ENCODE peak calls at places on chromosome 17, in six cellular contexts. H is dorsolateral prefrontal cortex, Q is PC-9, N is AG09309, O is astrocyte of the cerebellum, Y is prostate gland. P is an unnamed sample.

GRCh38 chr17:36940313-36941264 is 3.3 kb downstream of the LHX1 start:
- DNase-seq in H (no peak), Q (no peak), N (no peak), O (no peak), Y (no peak), P (no peak)

GRCh38 chr17:9240659-9241370 is 219.5 kb downstream of the NTN1 start:
- DNase-seq in H (no peak), Q (no peak), N (no peak), O (no peak), Y (peak; percentile 55), P (no peak)

GRCh38 chr17:42895185-42895555 is 5.4 kb upstream of the G6PC1 start:
- DNase-seq in H (peak; percentile 50), Q (peak; percentile 72), N (peak; percentile 42), O (peak; percentile 69), Y (peak; percentile 15), P (peak; percentile 77)

GRCh38 chr17:5921919-5922318 is 148.3 kb upstream of the WSCD1 start:
- DNase-seq in H (peak; percentile 50), Q (no peak), N (no peak), O (no peak), Y (no peak), P (peak; percentile 55)

GRCh38 chr17:65583921-65584603 is 22.6 kb upstream of the AXIN2 start:
- DNase-seq in H (no peak), Q (no peak), N (no peak), O (no peak), Y (no peak), P (no peak)

GRCh38 chr17:77409282-77410161 is 268.8 kb downstream of the SEC14L1 start:
- DNase-seq in H (no peak), Q (no peak), N (no peak), O (no peak), Y (peak; percentile 70), P (no peak)

GRCh38 chr17:19787733-19788357 is 39.7 kb upstream of the ALDH3A1 start:
- DNase-seq in H (no peak), Q (no peak), N (no peak), O (no peak), Y (no peak), P (no peak)

GRCh38 chr17:27494192-27495091 is 38.2 kb downstream of the KSR1 start:
- DNase-seq in H (no peak), Q (peak; percentile 84), N (peak; percentile 5), O (peak; percentile 26), Y (peak; percentile 93), P (no peak)

GRCh38 chr17:64679710-64680216 is 17.7 kb upstream of the SMURF2 start:
- DNase-seq in H (no peak), Q (peak; percentile 98), N (peak; percentile 94), O (peak; percentile 36), Y (no peak), P (peak; percentile 80)

GRCh38 chr17:30996481-30996880 is 25.6 kb downstream of the RNF135 start:
- DNase-seq in H (no peak), Q (no peak), N (no peak), O (no peak), Y (no peak), P (no peak)

GRCh38 chr17:74552037-74552436 is 6.1 kb upstream of the CD300C start:
- DNase-seq in H (no peak), Q (no peak), N (no peak), O (no peak), Y (no peak), P (peak; percentile 12)

GRCh38 chr17:42880776-42881175 is 19.8 kb upstream of the G6PC1 start:
- DNase-seq in H (no peak), Q (no peak), N (no peak), O (no peak), Y (no peak), P (no peak)

GRCh38 chr17:8839410-8839935 is 28.0 kb downstream of the PIK3R6 start:
- DNase-seq in H (no peak), Q (no peak), N (no peak), O (no peak), Y (no peak), P (no peak)

GRCh38 chr17:4872786-4873185 is 26.6 kb upstream of the C17orf107 start:
- DNase-seq in H (no peak), Q (no peak), N (no peak), O (no peak), Y (no peak), P (no peak)

GRCh38 chr17:17576772-17577234 is 14.7 kb downstream of the PEMT start:
- DNase-seq in H (no peak), Q (no peak), N (no peak), O (no peak), Y (no peak), P (no peak)

GRCh38 chr17:57534863-57535651 is 210.0 kb downstream of the CCDC182 start:
- DNase-seq in H (no peak), Q (peak; percentile 24), N (no peak), O (no peak), Y (peak; percentile 71), P (no peak)

GRCh38 chr17:30165960-30166359 is 49.3 kb downstream of the NSRP1 start:
- DNase-seq in H (no peak), Q (no peak), N (no peak), O (no peak), Y (no peak), P (no peak)

GRCh38 chr17:41773190-41773588 is 13.3 kb downstream of the JUP start:
- DNase-seq in H (no peak), Q (peak; percentile 92), N (peak; percentile 38), O (peak; percentile 71), Y (peak; percentile 89), P (peak; percentile 89)

GRCh38 chr17:39461113-39461910 is at the start of gene CDK12:
- DNase-seq in H (peak; percentile 95), Q (peak; percentile 98), N (peak; percentile 97), O (peak; percentile 98), Y (peak; percentile 98), P (peak; percentile 91)
- TF ChIP-seq CTCF in H (peak; percentile 50), Q (no peak), N (no peak), O (no peak), Y (no peak), P (no peak)

DNA sequence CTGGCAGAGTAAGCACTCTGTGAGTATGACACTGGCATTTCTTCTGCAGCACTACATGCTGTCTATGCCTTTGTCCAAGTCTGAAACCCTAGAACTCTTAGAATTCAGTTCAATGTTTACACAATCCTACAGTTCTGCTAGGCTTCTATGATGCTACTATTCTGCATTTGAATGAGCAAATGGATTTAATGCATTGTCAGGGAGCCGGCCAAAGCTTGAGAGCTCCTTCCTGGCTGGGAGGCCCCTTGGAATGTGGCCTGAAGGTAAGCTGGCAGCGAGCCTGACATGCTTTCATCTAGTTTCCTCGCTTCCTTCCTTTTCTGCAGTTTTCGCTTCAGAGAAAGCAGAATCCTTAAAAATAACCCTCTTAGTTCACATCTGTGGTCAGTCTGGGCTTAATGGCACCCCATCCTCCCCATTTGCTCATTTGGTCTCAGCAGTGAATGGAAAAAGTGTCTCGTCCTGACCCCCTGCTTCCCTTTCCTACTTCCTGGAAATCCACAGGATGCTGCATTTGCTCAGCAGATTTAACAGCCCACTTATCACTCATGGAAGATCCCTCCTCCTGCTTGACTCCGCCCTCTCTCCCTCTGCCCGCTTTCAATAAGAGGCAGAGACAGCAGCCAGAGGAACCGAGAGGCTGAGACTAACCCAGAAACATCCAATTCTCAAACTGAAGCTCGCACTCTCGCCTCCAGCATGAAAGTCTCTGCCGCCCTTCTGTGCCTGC is at the start of gene CCL2:
- DNase-seq in H (peak; percentile 56), Q (no peak), N (no peak), O (no peak), Y (peak; percentile 73), P (no peak)
- H3K4me3 ChIP-seq in H (peak within 1 kb of the TSS; percentile 56), Q (no peak within 1 kb of the TSS), N (peak within 1 kb of the TSS; percentile 56), O (peak within 1 kb of the TSS; percentile 49), Y (peak within 1 kb of the TSS; percentile 19), P (peak within 1 kb of the TSS; percentile 22)

DNA sequence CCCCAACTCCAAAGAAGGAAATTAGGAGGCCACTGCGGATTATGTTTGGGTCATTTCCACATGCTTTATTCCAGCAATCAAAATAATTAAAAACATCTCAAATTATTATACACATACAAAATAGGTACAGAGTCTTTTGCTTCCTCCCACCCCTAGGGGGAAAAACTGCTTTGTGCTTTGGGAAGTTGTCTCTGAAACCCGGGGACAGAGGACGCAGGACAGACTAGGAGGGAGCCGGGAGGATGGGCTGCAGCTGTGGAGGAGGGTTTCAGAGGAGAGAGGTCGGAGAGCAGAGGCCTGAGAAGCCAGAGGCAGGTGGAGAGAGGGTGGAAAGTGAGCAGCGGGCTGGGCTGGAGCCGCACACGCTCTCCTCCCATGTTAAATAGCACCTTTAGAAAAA is 17.4 kb downstream of the COL1A1 start:
- DNase-seq in H (no peak), Q (no peak), N (no peak), O (no peak), Y (no peak), P (no peak)
- TF ChIP-seq CTCF in H (no peak), Q (no peak), N (peak; percentile 22), O (peak; percentile 29), Y (no peak), P (peak; percentile 13)

GRCh38 chr17:68710976-68711375 is 109.8 kb upstream of the FAM20A start:
- DNase-seq in H (no peak), Q (no peak), N (no peak), O (no peak), Y (no peak), P (no peak)
- H3K4me3 ChIP-seq in H (no peak overlapping the region), Q (no peak overlapping the region), N (no peak overlapping the region), O (no peak overlapping the region), Y (no peak overlapping the region), P (no peak overlapping the region)

GRCh38 chr17:28573521-28573920 is 2.2 kb upstream of the PIGS start:
- DNase-seq in H (no peak), Q (no peak), N (no peak), O (no peak), Y (no peak), P (no peak)

GRCh38 chr17:28572294-28573099 is 1.2 kb upstream of the PIGS start:
- DNase-seq in H (no peak), Q (no peak), N (no peak), O (no peak), Y (no peak), P (no peak)

GRCh38 chr17:28575126-28575795 is 1.4 kb downstream of the ALDOC start:
- DNase-seq in H (no peak), Q (no peak), N (no peak), O (no peak), Y (no peak), P (no peak)

GRCh38 chr17:28573966-28574480 is 2.7 kb downstream of the ALDOC start:
- DNase-seq in H (no peak), Q (no peak), N (no peak), O (no peak), Y (no peak), P (no peak)

GRCh38 chr17:28574536-28574935 is 2.2 kb downstream of the ALDOC start:
- DNase-seq in H (no peak), Q (no peak), N (no peak), O (no peak), Y (no peak), P (no peak)
- TF ChIP-seq CTCF in H (no peak), Q (no peak), N (no peak), O (no peak), Y (no peak), P (no peak)

GRCh38 chr17:81480140-81480917 is 32.3 kb downstream of the ACTG1 start:
- DNase-seq in H (no peak), Q (no peak), N (no peak), O (peak; percentile 23), Y (no peak), P (no peak)

GRCh38 chr17:81482673-81483072 is 29.9 kb downstream of the ACTG1 start:
- DNase-seq in H (no peak), Q (no peak), N (no peak), O (no peak), Y (no peak), P (no peak)

GRCh38 chr17:81481011-81481799 is 31.4 kb downstream of the ACTG1 start:
- DNase-seq in H (peak; percentile 79), Q (no peak), N (no peak), O (peak; percentile 11), Y (peak; percentile 68), P (no peak)

GRCh38 chr17:81483085-81483861 is 29.3 kb downstream of the ACTG1 start:
- DNase-seq in H (no peak), Q (no peak), N (no peak), O (no peak), Y (no peak), P (no peak)

GRCh38 chr17:81481815-81482505 is 30.6 kb downstream of the ACTG1 start:
- DNase-seq in H (no peak), Q (no peak), N (no peak), O (no peak), Y (no peak), P (no peak)
- H3K4me3 ChIP-seq in H (peak overlapping the region; percentile 77), Q (no peak overlapping the region), N (no peak overlapping the region), O (peak overlapping the region; percentile 40), Y (peak overlapping the region; percentile 34), P (peak overlapping the region; percentile 41)